ENCODE peak calls at places on chromosomes 16 and 17, in nine cellular contexts. W, K, Y, D, L, B, T, Z and V are unnamed samples.

GRCh38 chr16:56450901-56451752 is at the start of the genes NUDT21 and OGFOD1:
- DNase-seq in K (peak; percentile 99), T (peak; percentile 99), L (peak; percentile 95), W (peak; percentile 96), Y (peak; percentile 96), B (peak; percentile 92), D (peak; percentile 100), Z (peak; percentile 99), V (peak; percentile 99)

GRCh38 chr16:9092963-9093477 is 1.6 kb downstream of the HAPSTR1 start:
- DNase-seq in K (no peak), Z (no peak), D (no peak), W (no peak), B (no peak), L (no peak), Y (no peak), T (peak; percentile 36), V (peak; percentile 55)

GRCh38 chr17:83100220-83100852 is 20.9 kb downstream of the METRNL start:
- DNase-seq in D (no peak), K (no peak), T (no peak), Y (no peak), L (no peak), W (no peak), B (no peak), Z (peak; percentile 38), V (no peak)

GRCh38 chr17:29219378-29220047 is 27.1 kb upstream of the CRYBA1 start:
- DNase-seq in W (peak; percentile 90), L (peak; percentile 79), Z (peak; percentile 85), D (peak; percentile 83), K (peak; percentile 92), Y (peak; percentile 78), B (peak; percentile 38), T (peak; percentile 92), V (peak; percentile 87)

GRCh38 chr16:54297154-54297553 is 10.6 kb upstream of the IRX3 start:
- DNase-seq in L (no peak), K (no peak), Z (no peak), B (no peak), D (no peak), T (no peak), Y (no peak), W (no peak), V (no peak)

GRCh38 chr17:535165-535564 is 179.5 kb downstream of the VPS53 start:
- DNase-seq in Y (no peak), D (no peak), B (no peak), Z (no peak), L (no peak), K (no peak), W (no peak), T (no peak), V (no peak)

GRCh38 chr17:17186051-17186450 is 20.1 kb downstream of the PLD6 start:
- DNase-seq in K (no peak), B (no peak), Y (no peak), D (no peak), L (no peak), W (peak; percentile 52), Z (no peak), T (no peak), V (no peak)

GRCh38 chr16:10325783-10326543 is 59.9 kb upstream of the ATF7IP2 start:
- DNase-seq in Z (no peak), Y (no peak), K (no peak), B (no peak), T (no peak), L (no peak), W (peak; percentile 41), D (no peak), V (no peak)